ENCODE peak calls at places on chromosomes 2 and 18, in nine cellular contexts. C, W, G, V, E, I, N, H and Z are unnamed samples.
A peak's percentile ranks its signal among the peaks of the same experiment; 100 is the strongest.

GRCh38 chr2:218332920-218333645 is 23.6 kb upstream of the CATIP start:
- DNase-seq in C (no peak), W (no peak), G (no peak), V (no peak), E (no peak), I (no peak), N (no peak), H (no peak), Z (no peak)

GRCh38 chr2:181892795-181893435 is 1.4 kb downstream of the ITPRID2 start:
- DNase-seq in C (no peak), W (peak; percentile 27), G (no peak), V (no peak), E (no peak), I (peak; percentile 67), N (peak; percentile 58), H (no peak), Z (no peak)

GRCh38 chr18:9804517-9805104 is 81.2 kb upstream of the TXNDC2 start:
- DNase-seq in C (no peak), W (no peak), G (no peak), V (no peak), E (no peak), I (no peak), N (no peak), H (no peak), Z (no peak)

GRCh38 chr2:100529900-100530299 is 32.9 kb upstream of the PDCL3 start:
- DNase-seq in C (no peak), W (no peak), G (no peak), V (no peak), E (no peak), I (no peak), N (no peak), H (no peak), Z (no peak)

GRCh38 chr2:4862031-4862430 is 830.2 kb upstream of the SOX11 start:
- DNase-seq in C (no peak), W (peak; percentile 96), G (no peak), V (no peak), E (no peak), I (no peak), N (no peak), H (no peak), Z (no peak)

GRCh38 chr2:37671013-37671815 is at the start of gene CDC42EP3:
- DNase-seq in C (peak; percentile 83), W (peak; percentile 74), G (peak; percentile 77), V (peak; percentile 89), E (no peak), I (peak; percentile 43), N (no peak), H (peak; percentile 50), Z (peak; percentile 81)

GRCh38 chr2:107108556-107108955 is 222.6 kb upstream of the ST6GAL2 start:
- DNase-seq in C (no peak), W (no peak), G (no peak), V (no peak), E (no peak), I (peak; percentile 18), N (no peak), H (no peak), Z (no peak)

GRCh38 chr18:49160075-49160930 is 209.5 kb upstream of the SMAD7 start:
- DNase-seq in C (no peak), W (no peak), G (no peak), V (no peak), E (no peak), I (peak; percentile 62), N (peak; percentile 8), H (no peak), Z (no peak)

GRCh38 chr18:3816601-3817363 is 366.8 kb downstream of the TGIF1 start:
- DNase-seq in C (no peak), W (peak; percentile 92), G (no peak), V (no peak), E (no peak), I (peak; percentile 95), N (peak; percentile 99), H (no peak), Z (no peak)

GRCh38 chr2:195168369-195168768 is 488.7 kb upstream of the SLC39A10 start:
- DNase-seq in C (no peak), W (no peak), G (no peak), V (no peak), E (no peak), I (no peak), N (no peak), H (no peak), Z (no peak)

GRCh38 chr2:20633794-20634259 is 17.1 kb downstream of the HS1BP3 start:
- DNase-seq in C (no peak), W (peak; percentile 29), G (no peak), V (peak; percentile 88), E (no peak), I (no peak), N (no peak), H (no peak), Z (peak; percentile 70)

GRCh38 chr18:50428531-50429206 is 53.8 kb downstream of the SKA1 start:
- DNase-seq in C (no peak), W (no peak), G (peak; percentile 28), V (no peak), E (no peak), I (no peak), N (no peak), H (no peak), Z (no peak)

GRCh38 chr2:206766057-206766930 is 888 bp downstream of the FASTKD2 start:
- DNase-seq in C (no peak), W (no peak), G (no peak), V (no peak), E (no peak), I (no peak), N (no peak), H (no peak), Z (no peak)

GRCh38 chr2:178301595-178302324 is 107.4 kb downstream of the OSBPL6 start:
- DNase-seq in C (no peak), W (no peak), G (no peak), V (no peak), E (no peak), I (no peak), N (no peak), H (no peak), Z (no peak)

GRCh38 chr2:239498981-239499633 is 98.3 kb upstream of the HDAC4 start:
- DNase-seq in C (no peak), W (no peak), G (no peak), V (no peak), E (no peak), I (peak; percentile 60), N (no peak), H (no peak), Z (no peak)

GRCh38 chr2:99680946-99681345 is 191.1 kb upstream of the REV1 start:
- DNase-seq in C (no peak), W (no peak), G (no peak), V (no peak), E (no peak), I (peak; percentile 83), N (peak; percentile 82), H (no peak), Z (no peak)

GRCh38 chr2:100106460-100106859 is 35.9 kb downstream of the AFF3 start:
- DNase-seq in C (peak; percentile 23), W (no peak), G (peak; percentile 14), V (no peak), E (no peak), I (peak; percentile 43), N (peak; percentile 45), H (no peak), Z (no peak)

GRCh38 chr2:29803541-29803940 is 117.8 kb downstream of the ALK start:
- DNase-seq in C (no peak), W (no peak), G (no peak), V (no peak), E (no peak), I (peak; percentile 69), N (no peak), H (no peak), Z (no peak)